ENCODE peak calls at places on chromosomes 2 and 18, in seven cellular contexts. I is retinal pigment epithelial cell; L is CD4-positive, alpha-beta T cell; B is H1; K is AG09319; U is testis; J is IMR-90. P is an unnamed sample.

GRCh38 chr2:15730545-15731212 is 139.0 kb downstream of the DDX1 start:
- DNase-seq in B (no peak), K (peak), I (peak), J (peak), U (peak), L (no peak), P (peak)

GRCh38 chr2:230643576-230644291 is 68.9 kb upstream of the CAB39 start:
- DNase-seq in B (no peak), K (no peak), L (no peak), I (no peak), J (no peak), U (peak), P (no peak)

GRCh38 chr2:197804758-197805597 is 585 bp downstream of the PLCL1 start:
- DNase-seq in J (peak), L (peak), I (no peak), K (no peak), U (peak), B (peak), P (no peak)

GRCh38 chr2:105868060-105868459 is 123.3 kb downstream of the NCK2 start:
- DNase-seq in K (no peak), I (no peak), J (no peak), B (no peak), U (peak), L (no peak), P (no peak)

GRCh38 chr2:43675646-43676321 is 445 bp downstream of the C1GALT1C1L start:
- DNase-seq in J (no peak), K (no peak), L (no peak), B (no peak), I (no peak), U (no peak), P (no peak)

GRCh38 chr2:35963344-35963743 is 392.2 kb upstream of the CRIM1 start:
- DNase-seq in B (no peak), L (no peak), I (no peak), K (no peak), U (no peak), J (no peak), P (no peak)

GRCh38 chr2:238399094-238399493 is 27.6 kb upstream of the ASB1 start:
- DNase-seq in J (no peak), I (no peak), U (no peak), B (no peak), L (no peak), K (no peak), P (no peak)

GRCh38 chr2:1556776-1557466 is 143.7 kb downstream of the TPO start:
- DNase-seq in J (peak), B (no peak), K (peak), I (no peak), L (no peak), U (peak), P (peak)

GRCh38 chr2:54924121-54924520 is 126.1 kb downstream of the RTN4 start:
- DNase-seq in U (no peak), B (no peak), J (no peak), I (no peak), K (no peak), L (no peak), P (no peak)

GRCh38 chr2:51053213-51053612 is 21.3 kb upstream of the NRXN1 start:
- DNase-seq in B (no peak), I (no peak), U (no peak), J (no peak), K (no peak), L (no peak), P (no peak)

GRCh38 chr2:45432406-45432805 is 178.7 kb downstream of the SRBD1 start:
- DNase-seq in B (no peak), I (peak), L (no peak), U (no peak), K (no peak), J (peak), P (peak)

GRCh38 chr18:3584897-3585460 is 135.0 kb downstream of the TGIF1 start:
- DNase-seq in I (no peak), J (no peak), U (no peak), L (no peak), K (no peak), B (peak), P (no peak)

GRCh38 chr2:74843371-74844298 is 9.7 kb downstream of the HK2 start:
- DNase-seq in I (no peak), B (no peak), K (peak), L (no peak), J (peak), U (no peak), P (peak)

GRCh38 chr18:22971038-22971437 is 37.9 kb downstream of the RBBP8 start:
- DNase-seq in L (no peak), U (no peak), B (no peak), K (no peak), I (no peak), J (peak), P (no peak)

GRCh38 chr2:239533917-239534316 is 133.1 kb upstream of the HDAC4 start:
- DNase-seq in K (no peak), J (no peak), L (no peak), U (peak), I (no peak), B (no peak), P (no peak)

GRCh38 chr2:6769346-6769745 is 96.4 kb downstream of the CMPK2 start:
- DNase-seq in L (no peak), I (no peak), B (no peak), J (no peak), K (no peak), U (no peak), P (no peak)

GRCh38 chr2:159982270-159982669 is 80.1 kb downstream of the PLA2R1 start:
- DNase-seq in J (peak), L (no peak), K (no peak), I (no peak), U (no peak), B (no peak), P (peak)

GRCh38 chr2:179751184-179751809 is 110.1 kb downstream of the ZNF385B start:
- DNase-seq in I (no peak), J (peak), B (no peak), K (no peak), L (no peak), U (no peak), P (no peak)

GRCh38 chr2:234178309-234179030 is 128.0 kb downstream of the SPP2 start:
- DNase-seq in L (no peak), B (no peak), U (peak), J (peak), K (no peak), I (no peak), P (no peak)

GRCh38 chr18:33606621-33607020 is 28.6 kb downstream of the ASXL3 start:
- DNase-seq in U (no peak), L (no peak), I (no peak), J (no peak), K (no peak), B (no peak), P (no peak)

GRCh38 chr2:96138146-96139145 is at the start of gene ASTL:
- DNase-seq in K (no peak), J (peak), U (peak), I (no peak), L (peak), B (peak), P (peak)

GRCh38 chr2:11568436-11568835 is 34.6 kb downstream of the GREB1 start:
- DNase-seq in J (no peak), K (no peak), U (no peak), L (no peak), I (no peak), B (no peak), P (no peak)

GRCh38 chr2:41464395-41464794 is 583.4 kb upstream of the PKDCC start:
- DNase-seq in I (no peak), K (no peak), U (no peak), B (no peak), J (no peak), L (no peak), P (no peak)

GRCh38 chr2:201936817-201937216 is 96.8 kb upstream of the FZD7 start:
- DNase-seq in L (no peak), U (no peak), K (no peak), J (no peak), I (no peak), B (no peak), P (no peak)

GRCh38 chr2:84866121-84866520 is 14.8 kb downstream of the TRABD2A start:
- DNase-seq in L (no peak), U (no peak), K (peak), B (no peak), I (no peak), J (peak), P (no peak)

GRCh38 chr2:70371753-70372152 is 69.9 kb upstream of the FAM136A start:
- DNase-seq in I (no peak), B (no peak), J (peak), K (no peak), L (no peak), U (no peak), P (peak)

GRCh38 chr2:6177796-6178195 is 485.6 kb downstream of the SOX11 start:
- DNase-seq in J (no peak), U (no peak), I (no peak), L (no peak), B (no peak), K (no peak), P (no peak)

GRCh38 chr2:65527451-65528240 is 95.2 kb upstream of the SPRED2 start:
- DNase-seq in U (no peak), K (no peak), L (no peak), B (no peak), I (no peak), J (no peak), P (no peak)

GRCh38 chr2:126877861-126878565 is 20.7 kb upstream of the TEX51 start:
- DNase-seq in I (no peak), U (no peak), J (no peak), B (no peak), L (no peak), K (no peak), P (no peak)

GRCh38 chr18:48983793-48984437 is 33.1 kb upstream of the SMAD7 start:
- DNase-seq in B (no peak), K (no peak), J (peak), L (no peak), I (no peak), U (no peak), P (no peak)

GRCh38 chr2:25375989-25376545 is 34.3 kb upstream of the DNMT3A start:
- DNase-seq in B (peak), U (no peak), K (no peak), L (no peak), I (no peak), J (no peak), P (no peak)

GRCh38 chr2:241702155-241702404 is 241 bp downstream of the ING5 start:
- DNase-seq in I (no peak), B (peak), K (peak), L (peak), U (no peak), J (peak), P (no peak)

GRCh38 chr2:56263876-56264275 is 80.1 kb downstream of the CCDC85A start:
- DNase-seq in J (no peak), L (no peak), K (no peak), B (no peak), U (no peak), I (no peak), P (no peak)

GRCh38 chr2:56267412-56267788 is 83.6 kb downstream of the CCDC85A start:
- DNase-seq in I (no peak), L (no peak), U (no peak), J (no peak), K (no peak), B (no peak), P (no peak)

GRCh38 chr2:56271275-56271674 is 87.5 kb downstream of the CCDC85A start:
- DNase-seq in L (no peak), J (no peak), I (no peak), U (no peak), K (no peak), B (no peak), P (no peak)

DNA sequence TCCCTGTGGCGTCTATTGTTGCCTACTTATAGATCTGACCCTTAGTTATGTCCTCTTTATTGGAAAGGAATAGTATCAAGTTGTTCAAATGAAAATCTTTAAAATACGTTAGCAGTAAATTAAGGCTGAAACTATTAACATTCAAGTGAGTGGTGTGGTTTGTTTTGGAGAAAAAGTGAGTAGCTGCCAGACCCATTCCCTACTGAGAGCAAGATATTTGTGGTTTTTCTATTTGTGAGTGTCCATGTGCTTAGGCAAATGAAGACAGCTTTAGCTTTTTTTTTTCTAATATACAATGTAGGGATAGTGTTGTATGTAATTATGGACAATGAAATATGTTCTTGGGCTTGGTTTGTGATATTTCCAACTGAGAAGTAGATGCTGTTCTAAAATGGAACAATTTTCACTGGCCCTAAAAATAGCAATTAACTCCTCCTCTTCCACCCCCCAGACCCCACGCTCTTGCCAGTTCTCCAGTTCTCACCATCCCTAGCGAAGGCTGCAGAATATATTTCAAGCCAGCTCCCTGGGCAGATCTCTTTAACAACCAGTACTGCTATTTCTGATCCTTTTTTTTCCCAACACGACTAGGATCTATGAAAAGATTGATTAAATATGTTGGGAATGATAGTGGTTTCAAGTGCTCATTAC is 83.1 kb downstream of the CCDC85A start:
- DNase-seq in L (no peak), U (no peak), J (no peak), K (no peak), I (no peak), B (no peak), P (no peak)
- TF ChIP-seq CTCF in L (no peak), U (no peak), J (no peak), K (no peak), I (no peak), B (no peak), P (no peak)

DNA sequence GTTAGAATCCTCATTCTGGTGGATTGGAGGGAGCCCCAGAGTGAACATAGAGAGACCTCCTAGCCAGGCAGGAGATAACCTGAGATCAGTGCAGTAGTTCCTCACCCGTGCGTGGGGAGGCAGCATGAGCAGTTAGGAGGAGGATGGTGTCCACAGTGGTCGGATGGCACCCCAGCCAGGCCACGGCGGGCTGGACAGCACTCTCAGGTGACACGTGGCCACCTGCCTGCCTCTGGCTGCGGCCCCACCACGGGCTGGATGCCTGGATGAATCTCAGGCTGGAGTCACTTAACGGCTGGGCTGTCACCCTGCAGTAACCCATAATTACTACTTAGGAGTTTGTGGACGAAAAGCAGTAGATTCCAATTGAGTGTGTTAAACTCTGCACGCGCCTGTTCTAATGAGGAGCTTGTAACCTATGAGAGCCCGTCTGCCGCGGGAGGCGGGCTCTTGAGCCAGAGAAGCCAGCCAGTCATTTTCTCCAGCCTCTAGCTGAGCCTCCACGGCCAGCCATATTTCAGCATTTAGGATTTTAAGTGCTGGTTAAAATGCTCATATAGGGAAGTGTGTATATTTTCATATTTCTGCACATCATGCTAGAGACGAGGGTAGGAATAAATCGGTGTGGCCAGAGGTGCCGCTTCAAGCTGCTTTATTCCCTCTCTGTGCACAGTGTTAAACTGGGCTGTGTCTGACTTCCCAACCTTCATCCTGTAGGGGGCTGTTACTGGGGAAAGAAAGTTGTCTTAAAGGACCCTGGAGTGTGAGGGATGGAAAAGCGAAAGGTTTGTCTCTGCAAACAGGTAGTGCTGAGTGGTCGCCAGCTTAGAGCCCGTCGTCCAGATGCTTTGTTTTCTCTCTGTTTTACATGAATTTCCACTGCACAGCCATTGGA is 144.0 kb downstream of the GLI2 start:
- DNase-seq in I (peak), U (peak), L (no peak), K (no peak), J (no peak), B (no peak), P (no peak)
- TF ChIP-seq CTCF in I (peak), U (no peak), L (no peak), K (no peak), J (no peak), B (peak), P (peak)

GRCh38 chr18:50356036-50356945 is 18.6 kb upstream of the SKA1 start:
- DNase-seq in B (no peak), I (no peak), L (no peak), U (no peak), J (no peak), K (no peak), P (peak)
- TF ChIP-seq CTCF in B (peak), I (no peak), L (no peak), U (no peak), J (no peak), K (no peak), P (peak)

DNA sequence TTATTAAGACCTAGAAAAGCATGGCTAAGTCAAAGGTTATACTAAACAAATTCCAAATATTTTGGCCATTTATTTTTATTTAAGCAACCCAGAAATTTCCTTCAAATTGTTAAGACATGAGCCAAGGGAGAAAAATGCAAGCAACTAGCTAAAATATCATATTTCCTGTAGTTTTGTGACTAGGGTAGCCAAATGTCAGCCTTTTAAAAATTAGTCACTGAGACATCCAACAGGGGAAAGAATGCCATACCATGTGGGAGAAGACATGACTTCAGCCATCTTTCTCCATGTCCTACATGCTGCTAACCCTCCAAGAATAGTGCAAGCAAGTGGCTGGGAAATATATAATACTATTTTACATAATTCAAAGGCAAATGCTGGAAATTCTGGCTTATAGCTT is 197.9 kb downstream of the DSEL start:
- DNase-seq in B (no peak), J (peak), I (no peak), L (no peak), K (peak), U (no peak), P (peak)
- TF ChIP-seq CTCF in B (no peak), J (no peak), I (no peak), L (no peak), K (no peak), U (no peak), P (no peak)

GRCh38 chr2:177058747-177059146 is 153.8 kb upstream of the HNRNPA3 start:
- DNase-seq in B (no peak), J (no peak), K (no peak), I (no peak), U (no peak), L (no peak), P (no peak)

GRCh38 chr2:177064417-177064816 is 148.2 kb upstream of the HNRNPA3 start:
- DNase-seq in J (no peak), L (no peak), U (no peak), I (no peak), K (no peak), B (no peak), P (no peak)

GRCh38 chr2:177068967-177069366 is 143.6 kb upstream of the HNRNPA3 start:
- DNase-seq in J (no peak), L (no peak), K (no peak), B (no peak), I (no peak), U (no peak), P (no peak)

GRCh38 chr2:177059313-177059712 is 153.3 kb upstream of the HNRNPA3 start:
- DNase-seq in I (no peak), U (no peak), K (no peak), J (no peak), L (no peak), B (no peak), P (no peak)

DNA sequence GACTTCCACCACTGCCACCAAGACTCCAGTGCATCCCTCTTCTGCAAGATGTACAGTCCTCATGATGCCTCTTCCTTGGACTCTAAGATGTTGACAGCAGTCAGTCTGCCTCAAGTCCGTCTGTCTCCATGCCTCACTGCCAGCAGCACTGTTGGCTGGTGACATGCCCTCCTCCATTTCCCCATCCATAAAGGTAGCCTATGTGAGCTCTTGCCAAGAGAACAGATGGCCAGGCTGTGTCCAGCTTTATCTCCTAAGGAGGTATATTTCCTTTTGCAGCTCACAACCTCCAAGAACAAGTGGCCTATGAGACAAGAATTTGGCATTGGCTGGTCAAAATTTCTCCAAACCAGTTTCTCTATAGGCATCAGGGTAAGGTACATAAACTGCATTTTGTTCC is 149.3 kb upstream of the HNRNPA3 start:
- DNase-seq in J (no peak), K (no peak), B (no peak), I (no peak), L (no peak), U (no peak), P (no peak)
- TF ChIP-seq CTCF in J (no peak), K (no peak), B (no peak), I (no peak), L (no peak), U (no peak), P (no peak)

DNA sequence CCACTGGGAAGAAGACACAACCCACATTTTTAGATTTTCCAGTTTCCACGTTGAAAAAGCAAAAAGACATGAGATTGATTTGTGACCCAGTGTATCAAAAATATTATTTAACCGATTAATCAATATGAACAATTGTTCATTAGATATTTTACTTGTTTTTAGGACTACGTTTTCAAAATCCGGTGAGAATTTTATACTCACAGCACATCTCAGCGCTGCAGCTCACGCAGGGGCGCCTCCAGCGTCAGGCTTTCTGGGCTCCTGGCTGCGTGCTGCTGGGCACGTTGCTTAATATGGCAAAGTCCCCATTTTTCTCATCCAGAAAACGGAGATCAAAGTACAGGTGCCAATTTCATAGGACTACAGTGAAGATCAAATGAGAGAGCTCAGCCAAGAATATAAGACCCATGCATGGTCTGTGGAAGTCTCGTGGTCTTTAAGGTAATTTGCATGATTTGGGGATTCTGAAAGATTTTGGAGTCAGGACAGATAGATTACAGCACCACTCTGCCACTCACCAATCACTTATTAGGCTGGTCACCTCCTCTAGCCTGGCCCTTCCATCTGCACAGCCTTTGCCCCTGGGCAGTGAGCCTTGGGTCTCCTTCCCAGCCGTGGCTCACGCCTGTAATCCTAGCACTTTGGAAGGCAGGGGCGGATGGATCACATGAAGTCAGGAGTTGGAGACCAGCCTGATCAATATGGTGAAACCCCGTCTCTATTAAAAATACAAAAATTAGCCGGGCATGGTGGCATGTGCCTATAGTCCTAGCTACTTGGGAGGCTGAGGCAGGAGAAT is 36.2 kb downstream of the PTPN18 start:
- DNase-seq in J (peak), L (no peak), K (no peak), B (no peak), I (no peak), U (no peak), P (no peak)
- TF ChIP-seq CTCF in J (no peak), L (no peak), K (peak), B (no peak), I (no peak), U (no peak), P (peak)